ENCODE peak calls at places on chromosomes 4 and X, in six cellular contexts. X is A549, P is K562, L is IMR-90, I is HepG2, Y is GM12878. F is an unnamed sample.
A peak's percentile ranks its signal among the peaks of the same experiment; 100 is the strongest.

GRCh38 chrX:10109695-10110094 is 47.1 kb upstream of the CLCN4 start:
- DNase-seq in Y (no peak), L (no peak), P (no peak), X (no peak), I (no peak), F (no peak)

GRCh38 chrX:3134316-3134715 is 93.0 kb downstream of the ARSF start:
- DNase-seq in L (peak; percentile 38), I (no peak), P (no peak), X (no peak), Y (no peak), F (no peak)

GRCh38 chrX:102976793-102977495 is 39.9 kb downstream of the RAB40AL start:
- DNase-seq in I (no peak), Y (no peak), L (peak; percentile 35), X (no peak), P (no peak), F (no peak)

GRCh38 chr4:108775921-108776320 is 13.1 kb upstream of the ETNPPL start:
- DNase-seq in L (no peak), X (no peak), P (no peak), I (no peak), Y (no peak), F (no peak)

GRCh38 chr4:153174821-153175567 is 29.2 kb upstream of the TRIM2 start:
- DNase-seq in P (no peak), L (no peak), I (peak; percentile 79), Y (no peak), X (no peak), F (no peak)

GRCh38 chr4:1240721-1241465 is 8.0 kb downstream of the CTBP1 start:
- DNase-seq in L (no peak), X (no peak), P (no peak), Y (no peak), I (no peak), F (peak; percentile 17)

GRCh38 chrX:5646818-5647217 is 581.8 kb downstream of the NLGN4X start:
- DNase-seq in Y (peak; percentile 66), I (no peak), P (no peak), X (no peak), L (no peak), F (no peak)

GRCh38 chr4:154018659-154019058 is 229.8 kb upstream of the SFRP2 start:
- DNase-seq in Y (no peak), X (no peak), P (no peak), L (no peak), I (no peak), F (peak; percentile 19)

GRCh38 chr4:137896221-137896737 is 345.9 kb downstream of the SLC7A11 start:
- DNase-seq in X (no peak), I (no peak), P (no peak), Y (no peak), L (peak; percentile 23), F (no peak)

GRCh38 chrX:108735087-108735679 is 1.2 kb downstream of the IRS4 start:
- DNase-seq in P (no peak), Y (no peak), L (no peak), X (peak; percentile 49), I (no peak), F (peak; percentile 32)

GRCh38 chr4:41478518-41478917 is 59.4 kb upstream of the LIMCH1 start:
- DNase-seq in L (no peak), P (no peak), I (no peak), Y (no peak), X (no peak), F (no peak)

GRCh38 chrX:129572422-129572821 is 32.4 kb downstream of the OCRL start:
- DNase-seq in L (no peak), Y (no peak), P (no peak), I (no peak), X (no peak), F (no peak)

GRCh38 chr4:174136013-174136412 is 147.5 kb downstream of the FBXO8 start:
- DNase-seq in X (no peak), P (no peak), L (no peak), Y (no peak), I (no peak), F (peak; percentile 57)

GRCh38 chrX:39559229-39559628 is 538.5 kb downstream of the BCOR start:
- DNase-seq in P (no peak), X (no peak), I (no peak), Y (no peak), L (peak; percentile 4), F (no peak)

GRCh38 chr4:102868153-102868781 is 525 bp upstream of the CISD2 start:
- DNase-seq in I (no peak), Y (no peak), L (no peak), X (no peak), P (no peak), F (no peak)

GRCh38 chr4:38166768-38167167 is 206.6 kb downstream of the PTTG2 start:
- DNase-seq in Y (no peak), X (no peak), I (no peak), P (no peak), L (no peak), F (no peak)

GRCh38 chr4:165700855-165701254 is 172.2 kb upstream of the TLL1 start:
- DNase-seq in I (peak; percentile 12), Y (no peak), P (no peak), X (no peak), L (no peak), F (no peak)

GRCh38 chrX:49101629-49101984 is 21.9 kb upstream of the WDR45 start:
- DNase-seq in X (no peak), P (peak; percentile 21), I (no peak), L (no peak), Y (no peak), F (no peak)

GRCh38 chrX:39821011-39821708 is 276.6 kb downstream of the BCOR start:
- DNase-seq in P (no peak), I (no peak), Y (no peak), L (peak; percentile 17), X (peak; percentile 33), F (peak; percentile 86)

GRCh38 chr4:168257663-168258235 is 60.8 kb downstream of the DDX60 start:
- DNase-seq in X (no peak), L (no peak), P (no peak), I (no peak), Y (no peak), F (no peak)

GRCh38 chrX:17629011-17629410 is 108.3 kb upstream of the SCML1 start:
- DNase-seq in L (no peak), I (no peak), X (no peak), Y (no peak), P (no peak), F (no peak)

GRCh38 chrX:155956649-155957048 is 40.8 kb upstream of the IL9R start:
- DNase-seq in L (no peak), P (no peak), X (no peak), Y (no peak), I (no peak), F (no peak)

GRCh38 chrX:155956099-155956498 is 41.4 kb upstream of the IL9R start:
- DNase-seq in I (no peak), Y (no peak), L (no peak), P (no peak), X (no peak), F (no peak)

GRCh38 chrX:155954793-155955192 is 42.7 kb upstream of the IL9R start:
- DNase-seq in L (no peak), Y (no peak), I (no peak), P (no peak), X (no peak), F (no peak)

GRCh38 chrX:155951237-155951789 is 46.2 kb upstream of the IL9R start:
- DNase-seq in X (no peak), P (no peak), I (no peak), L (no peak), Y (no peak), F (no peak)

DNA sequence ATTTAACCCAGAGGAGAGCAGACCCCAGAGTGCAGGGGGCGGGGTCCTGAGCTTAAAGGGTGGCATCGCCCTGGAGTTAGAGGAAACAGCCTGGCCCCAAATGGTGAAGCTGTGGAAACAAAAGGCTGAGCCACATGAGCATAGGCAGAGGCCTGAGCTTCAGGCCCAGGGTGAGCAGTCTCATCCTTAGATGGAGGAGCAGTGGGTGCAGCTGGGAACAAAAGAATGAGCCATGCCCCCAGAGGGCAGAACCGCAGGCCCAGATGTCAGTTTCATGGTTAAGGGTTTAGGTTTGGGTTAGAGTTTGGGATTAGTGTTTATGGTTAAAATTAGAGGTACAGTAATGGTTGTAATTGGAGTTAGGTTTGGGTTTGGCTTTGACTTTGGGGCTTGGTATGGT is 44.4 kb upstream of the IL9R start:
- DNase-seq in Y (no peak), P (no peak), I (no peak), X (no peak), L (no peak), F (no peak)
- TF ChIP-seq SMC3 in Y (no peak), P (no peak), I (no peak), X (no peak), L (no peak), F (no peak)

GRCh38 chrX:1403228-1403627 is 11.3 kb upstream of the SLC25A6 start:
- DNase-seq in Y (no peak), L (no peak), I (no peak), P (no peak), X (no peak), F (no peak)

GRCh38 chrX:1400049-1400448 is 8.1 kb upstream of the SLC25A6 start:
- DNase-seq in I (no peak), P (no peak), Y (no peak), L (no peak), X (no peak), F (no peak)

GRCh38 chrX:1401611-1402430 is 9.9 kb upstream of the SLC25A6 start:
- DNase-seq in P (no peak), I (no peak), X (no peak), L (no peak), Y (no peak), F (no peak)

GRCh38 chrX:1398431-1399340 is 6.8 kb upstream of the SLC25A6 start:
- DNase-seq in L (peak; percentile 16), Y (no peak), X (no peak), I (no peak), P (no peak), F (peak; percentile 12)

GRCh38 chrX:1400731-1401471 is 9.0 kb upstream of the SLC25A6 start:
- DNase-seq in X (no peak), P (peak; percentile 22), L (no peak), I (peak; percentile 83), Y (no peak), F (no peak)
- TF ChIP-seq SMC3 in X (no peak), P (no peak), L (no peak), I (no peak), Y (no peak), F (no peak)

GRCh38 chr4:66376396-66376795 is 706.1 kb upstream of the EPHA5 start:
- DNase-seq in L (no peak), X (no peak), P (no peak), I (no peak), Y (no peak), F (no peak)
- TF ChIP-seq SMC3 in L (no peak), X (no peak), P (no peak), I (no peak), Y (no peak), F (no peak)

GRCh38 chr4:185998791-185999190 is 70.2 kb upstream of the TLR3 start:
- DNase-seq in P (no peak), I (no peak), Y (no peak), L (no peak), X (no peak), F (no peak)

GRCh38 chr4:185997287-185997686 is 71.7 kb upstream of the TLR3 start:
- DNase-seq in Y (no peak), X (no peak), P (no peak), L (no peak), I (no peak), F (no peak)

GRCh38 chr4:185999207-185999606 is 69.7 kb upstream of the TLR3 start:
- DNase-seq in Y (no peak), X (no peak), P (no peak), L (no peak), I (no peak), F (no peak)

GRCh38 chr4:186008057-186008456 is 60.9 kb upstream of the TLR3 start:
- DNase-seq in Y (no peak), L (no peak), P (no peak), I (no peak), X (no peak), F (no peak)

GRCh38 chr4:186002853-186003252 is 66.1 kb upstream of the TLR3 start:
- DNase-seq in Y (no peak), L (no peak), X (no peak), I (no peak), P (no peak), F (peak; percentile 46)
- TF ChIP-seq SMC3 in Y (no peak), L (no peak), X (no peak), I (no peak), P (no peak), F (no peak)

F was measured in SK-N-SH.